ENCODE peak calls at places on chromosomes 1 and 21, in six cellular contexts. W is IMR-90, Z is HepG2, A is A549, N is K562, G is GM12878. B is an unnamed sample.

GRCh38 chr1:233972951-233973635 is 68.6 kb downstream of the SLC35F3 start:
- DNase-seq in W (no peak), Z (no peak), A (peak; percentile 29), N (peak; percentile 52), G (no peak), B (no peak)

GRCh38 chr1:151199860-151200581 is 1.7 kb downstream of the PIP5K1A start:
- DNase-seq in W (peak; percentile 94), Z (peak; percentile 31), A (peak; percentile 46), N (peak; percentile 22), G (no peak), B (no peak)

GRCh38 chr1:233355841-233356704 is 28.5 kb downstream of the MAP3K21 start:
- DNase-seq in W (no peak), Z (no peak), A (no peak), N (no peak), G (no peak), B (no peak)

GRCh38 chr1:38559180-38559874 is 300.2 kb downstream of the RRAGC start:
- DNase-seq in W (no peak), Z (no peak), A (no peak), N (no peak), G (peak; percentile 84), B (no peak)

GRCh38 chr21:45920824-45921600 is 60.6 kb upstream of the COL6A1 start:
- DNase-seq in W (peak; percentile 84), Z (no peak), A (no peak), N (no peak), G (no peak), B (no peak)

GRCh38 chr1:184270556-184270955 is 116.3 kb upstream of the C1orf21 start:
- DNase-seq in W (peak; percentile 20), Z (no peak), A (no peak), N (no peak), G (no peak), B (no peak)

GRCh38 chr1:225651872-225652725 is 824 bp downstream of the ENAH start:
- DNase-seq in W (no peak), Z (peak; percentile 49), A (no peak), N (no peak), G (no peak), B (peak; percentile 54)

GRCh38 chr21:35343046-35343816 is 294.1 kb upstream of the RUNX1 start:
- DNase-seq in W (peak; percentile 38), Z (no peak), A (no peak), N (no peak), G (no peak), B (no peak)

GRCh38 chr1:14787604-14788003 is 189.1 kb downstream of the KAZN start:
- DNase-seq in W (no peak), Z (no peak), A (no peak), N (no peak), G (no peak), B (no peak)

GRCh38 chr1:119587328-119587727 is 60.7 kb downstream of the ZNF697 start:
- DNase-seq in W (no peak), Z (peak; percentile 44), A (no peak), N (no peak), G (no peak), B (no peak)

GRCh38 chr21:32603131-32603530 is 9.0 kb downstream of the CFAP298 start:
- DNase-seq in W (no peak), Z (no peak), A (no peak), N (no peak), G (no peak), B (no peak)

GRCh38 chr21:20551939-20552338 is 446.3 kb upstream of the NCAM2 start:
- DNase-seq in W (no peak), Z (no peak), A (no peak), N (no peak), G (no peak), B (no peak)

GRCh38 chr1:236502972-236503639 is 20.7 kb upstream of the LGALS8 start:
- DNase-seq in W (peak; percentile 78), Z (peak; percentile 91), A (peak; percentile 60), N (peak; percentile 37), G (no peak), B (peak; percentile 60)

GRCh38 chr1:198107041-198107440 is 49.8 kb upstream of the NEK7 start:
- DNase-seq in W (peak; percentile 41), Z (no peak), A (no peak), N (no peak), G (no peak), B (no peak)

GRCh38 chr1:16146888-16147614 is 8.8 kb downstream of the EPHA2 start:
- DNase-seq in W (peak; percentile 65), Z (peak; percentile 59), A (no peak), N (no peak), G (no peak), B (no peak)

GRCh38 chr1:57302812-57303607 is 120.8 kb downstream of the DAB1 start:
- DNase-seq in W (no peak), Z (no peak), A (no peak), N (no peak), G (no peak), B (no peak)

GRCh38 chr1:149965440-149965839 is 28.8 kb upstream of the MTMR11 start:
- DNase-seq in W (no peak), Z (no peak), A (no peak), N (no peak), G (no peak), B (no peak)

GRCh38 chr1:3691421-3692204 is 39.3 kb downstream of the TP73 start:
- DNase-seq in W (no peak), Z (no peak), A (no peak), N (no peak), G (no peak), B (no peak)

GRCh38 chr1:65001238-65001792 is 35.0 kb upstream of the JAK1 start:
- DNase-seq in W (peak; percentile 68), Z (no peak), A (no peak), N (peak; percentile 68), G (no peak), B (peak; percentile 82)

GRCh38 chr1:171379846-171380245 is 65.9 kb downstream of the FMO4 start:
- DNase-seq in W (no peak), Z (no peak), A (no peak), N (no peak), G (no peak), B (no peak)

GRCh38 chr1:97209381-97209780 is 487.8 kb downstream of the PTBP2 start:
- DNase-seq in W (peak; percentile 9), Z (no peak), A (no peak), N (no peak), G (no peak), B (no peak)

GRCh38 chr1:147837129-147837776 is 65.3 kb upstream of the GJA8 start:
- DNase-seq in W (no peak), Z (no peak), A (no peak), N (no peak), G (no peak), B (no peak)

GRCh38 chr1:43666608-43667007 is 16.7 kb downstream of the KDM4A start:
- DNase-seq in W (peak; percentile 42), Z (no peak), A (no peak), N (no peak), G (no peak), B (no peak)

GRCh38 chr1:231723146-231723545 is 96.6 kb downstream of the DISC1 start:
- DNase-seq in W (no peak), Z (no peak), A (no peak), N (no peak), G (no peak), B (no peak)

GRCh38 chr1:231724041-231724440 is 97.5 kb downstream of the DISC1 start:
- DNase-seq in W (no peak), Z (no peak), A (no peak), N (no peak), G (no peak), B (no peak)

GRCh38 chr1:231727171-231727570 is 100.6 kb downstream of the DISC1 start:
- DNase-seq in W (no peak), Z (no peak), A (no peak), N (no peak), G (no peak), B (no peak)

GRCh38 chr1:231720652-231721325 is 94.2 kb downstream of the DISC1 start:
- DNase-seq in W (no peak), Z (no peak), A (no peak), N (no peak), G (no peak), B (no peak)

GRCh38 chr1:231724876-231725647 is 98.5 kb downstream of the DISC1 start:
- DNase-seq in W (peak; percentile 36), Z (peak; percentile 57), A (peak; percentile 40), N (peak; percentile 54), G (no peak), B (peak; percentile 69)
- TF ChIP-seq BHLHE40 in W (no peak), Z (no peak), A (no peak), N (no peak), G (no peak), B (no peak)

GRCh38 chr1:36279110-36279788 is 26.9 kb upstream of the SH3D21 start:
- DNase-seq in W (peak; percentile 66), Z (no peak), A (no peak), N (no peak), G (no peak), B (no peak)
- TF ChIP-seq BHLHE40 in W (no peak), Z (no peak), A (no peak), N (no peak), G (no peak), B (no peak)

GRCh38 chr1:1115136-1115829 is 606 bp downstream of the C1orf159 start:
- DNase-seq in W (no peak), Z (no peak), A (no peak), N (peak; percentile 59), G (no peak), B (no peak)
- TF ChIP-seq BHLHE40 in W (no peak), Z (no peak), A (no peak), N (no peak), G (no peak), B (no peak)

DNA sequence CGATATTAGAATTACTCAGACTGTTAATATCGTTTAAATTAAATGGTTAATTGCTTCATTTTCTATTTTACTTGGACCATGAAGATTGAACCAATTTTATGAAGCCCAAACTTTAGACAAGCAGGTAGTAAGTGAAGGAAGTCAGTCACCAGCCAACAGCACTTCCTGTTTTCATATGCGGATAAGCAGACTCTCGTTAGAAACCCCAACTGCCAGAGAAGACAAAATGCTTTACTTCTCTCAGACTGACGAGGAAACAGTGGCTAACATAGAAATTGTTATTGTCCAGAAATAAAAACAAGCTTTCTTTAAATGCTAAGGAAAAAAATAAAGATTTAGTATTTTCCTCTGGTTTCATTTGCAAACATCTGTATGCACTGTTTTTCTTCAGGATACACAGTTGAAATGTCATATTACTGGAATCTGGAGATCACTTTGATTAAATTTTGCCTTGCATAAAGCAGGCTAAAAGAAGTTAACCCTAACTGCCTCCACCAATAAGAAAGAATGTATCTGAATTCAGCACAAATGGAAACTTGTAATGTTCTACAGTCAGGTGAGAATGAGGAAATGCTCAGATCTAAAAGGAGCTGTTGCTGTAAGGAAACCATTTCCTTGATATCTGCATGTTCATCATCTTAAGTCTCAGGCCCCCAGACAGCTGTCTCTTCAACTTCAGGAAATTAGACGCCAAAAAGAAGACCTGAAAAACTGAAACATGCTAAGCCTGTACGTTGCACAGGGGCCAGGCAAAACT is 129.8 kb upstream of the SAMSN1 start:
- DNase-seq in W (no peak), Z (no peak), A (no peak), N (no peak), G (peak; percentile 48), B (no peak)
- TF ChIP-seq BHLHE40 in W (no peak), Z (no peak), A (no peak), N (no peak), G (no peak), B (no peak)

B was measured in HEK293T.